ENCODE peak calls at places on chromosomes 12 and 14, in five cellular contexts. One of them, this sample, is unnamed.

GRCh38 chr12:124609041-124609984 is 41.9 kb upstream of the NCOR2 start:
- DNase-seq in neural progenitor cell: no peak
- DNase-seq in MM.1S: peak
- DNase-seq in neuronal stem cell: no peak
- DNase-seq in fibroblast of lung: peak
- DNase-seq in this sample: peak

GRCh38 chr12:39804479-39805241 is 185.1 kb upstream of the ABCD2 start:
- DNase-seq in neural progenitor cell: no peak
- DNase-seq in MM.1S: no peak
- DNase-seq in neuronal stem cell: no peak
- DNase-seq in fibroblast of lung: no peak
- DNase-seq in this sample: no peak

GRCh38 chr14:104223101-104223809 is 84.9 kb downstream of the KIF26A start:
- DNase-seq in neural progenitor cell: no peak
- DNase-seq in MM.1S: no peak
- DNase-seq in neuronal stem cell: no peak
- DNase-seq in fibroblast of lung: no peak
- DNase-seq in this sample: peak

GRCh38 chr12:1499351-1499750 is 95.0 kb downstream of the FBXL14 start:
- DNase-seq in neural progenitor cell: no peak
- DNase-seq in MM.1S: no peak
- DNase-seq in neuronal stem cell: no peak
- DNase-seq in fibroblast of lung: peak
- DNase-seq in this sample: no peak

GRCh38 chr14:95763875-95764274 is 50.0 kb upstream of the TCL1A start:
- DNase-seq in neural progenitor cell: no peak
- DNase-seq in MM.1S: no peak
- DNase-seq in neuronal stem cell: no peak
- DNase-seq in fibroblast of lung: no peak
- DNase-seq in this sample: no peak

GRCh38 chr12:95520825-95521224 is 30.5 kb downstream of the USP44 start:
- DNase-seq in neural progenitor cell: no peak
- DNase-seq in MM.1S: no peak
- DNase-seq in neuronal stem cell: no peak
- DNase-seq in fibroblast of lung: no peak
- DNase-seq in this sample: no peak

GRCh38 chr12:50934371-50934851 is 17.9 kb upstream of the HIGD1C start:
- DNase-seq in neural progenitor cell: no peak
- DNase-seq in MM.1S: no peak
- DNase-seq in neuronal stem cell: no peak
- DNase-seq in fibroblast of lung: no peak
- DNase-seq in this sample: no peak

GRCh38 chr14:23071975-23072539 is 14.7 kb upstream of the CDH24 start:
- DNase-seq in neural progenitor cell: peak
- DNase-seq in MM.1S: no peak
- DNase-seq in neuronal stem cell: no peak
- DNase-seq in fibroblast of lung: no peak
- DNase-seq in this sample: peak

GRCh38 chr12:112447106-112447505 is 28.4 kb downstream of the PTPN11 start:
- DNase-seq in neural progenitor cell: no peak
- DNase-seq in MM.1S: no peak
- DNase-seq in neuronal stem cell: no peak
- DNase-seq in fibroblast of lung: no peak
- DNase-seq in this sample: no peak

GRCh38 chr14:72801381-72801812 is 92.5 kb downstream of the DPF3 start:
- DNase-seq in neural progenitor cell: no peak
- DNase-seq in MM.1S: no peak
- DNase-seq in neuronal stem cell: no peak
- DNase-seq in fibroblast of lung: peak
- DNase-seq in this sample: peak

GRCh38 chr14:87142568-87143211 is 850.3 kb downstream of the GALC start:
- DNase-seq in neural progenitor cell: no peak
- DNase-seq in MM.1S: no peak
- DNase-seq in neuronal stem cell: no peak
- DNase-seq in fibroblast of lung: no peak
- DNase-seq in this sample: no peak

GRCh38 chr12:110737532-110737931 is 5.2 kb downstream of the PPP1CC start:
- DNase-seq in neural progenitor cell: no peak
- DNase-seq in MM.1S: no peak
- DNase-seq in neuronal stem cell: no peak
- DNase-seq in fibroblast of lung: no peak
- DNase-seq in this sample: no peak

GRCh38 chr12:59113831-59114273 is 193.5 kb upstream of the LRIG3 start:
- DNase-seq in neural progenitor cell: peak
- DNase-seq in MM.1S: peak
- DNase-seq in neuronal stem cell: peak
- DNase-seq in fibroblast of lung: peak
- DNase-seq in this sample: peak

GRCh38 chr12:107318554-107318803 is 225.1 kb upstream of the CRY1 start:
- DNase-seq in neural progenitor cell: no peak
- DNase-seq in MM.1S: no peak
- DNase-seq in neuronal stem cell: no peak
- DNase-seq in fibroblast of lung: no peak
- DNase-seq in this sample: no peak

GRCh38 chr12:21248679-21249078 is 86.0 kb downstream of the SLCO1A2 start:
- DNase-seq in neural progenitor cell: no peak
- DNase-seq in MM.1S: peak
- DNase-seq in neuronal stem cell: no peak
- DNase-seq in fibroblast of lung: peak
- DNase-seq in this sample: peak

GRCh38 chr14:23443881-23444280 is 8.4 kb upstream of the MYH7 start:
- DNase-seq in neural progenitor cell: no peak
- DNase-seq in MM.1S: no peak
- DNase-seq in neuronal stem cell: no peak
- DNase-seq in fibroblast of lung: no peak
- DNase-seq in this sample: no peak

GRCh38 chr12:124607681-124608425 is 40.4 kb upstream of the NCOR2 start:
- DNase-seq in neural progenitor cell: no peak
- DNase-seq in MM.1S: no peak
- DNase-seq in neuronal stem cell: no peak
- DNase-seq in fibroblast of lung: peak
- DNase-seq in this sample: no peak

GRCh38 chr14:68215628-68216027 is 396.0 kb downstream of the RAD51B start:
- DNase-seq in neural progenitor cell: no peak
- DNase-seq in MM.1S: no peak
- DNase-seq in neuronal stem cell: no peak
- DNase-seq in fibroblast of lung: no peak
- DNase-seq in this sample: no peak

GRCh38 chr12:130787445-130788410 is 51.3 kb downstream of the STX2 start:
- DNase-seq in neural progenitor cell: peak
- DNase-seq in MM.1S: no peak
- DNase-seq in neuronal stem cell: peak
- DNase-seq in fibroblast of lung: peak
- DNase-seq in this sample: no peak

GRCh38 chr14:100594625-100594951 is 7.4 kb upstream of the BEGAIN start:
- DNase-seq in neural progenitor cell: no peak
- DNase-seq in MM.1S: no peak
- DNase-seq in neuronal stem cell: no peak
- DNase-seq in fibroblast of lung: no peak
- DNase-seq in this sample: no peak

GRCh38 chr12:43292699-43293098 is 259.3 kb downstream of the ADAMTS20 start:
- DNase-seq in neural progenitor cell: no peak
- DNase-seq in MM.1S: no peak
- DNase-seq in neuronal stem cell: no peak
- DNase-seq in fibroblast of lung: peak
- DNase-seq in this sample: no peak

GRCh38 chr12:47407730-47408129 is 298.1 kb downstream of the RPAP3 start:
- DNase-seq in neural progenitor cell: no peak
- DNase-seq in MM.1S: no peak
- DNase-seq in neuronal stem cell: no peak
- DNase-seq in fibroblast of lung: no peak
- DNase-seq in this sample: no peak
- H2AFZ ChIP-seq in neural progenitor cell: no peak
- H2AFZ ChIP-seq in MM.1S: peak
- H2AFZ ChIP-seq in neuronal stem cell: no peak
- H2AFZ ChIP-seq in fibroblast of lung: no peak
- H2AFZ ChIP-seq in this sample: no peak

GRCh38 chr12:121033625-121034349 is 5.3 kb downstream of the OASL start:
- DNase-seq in neural progenitor cell: no peak
- DNase-seq in MM.1S: no peak
- DNase-seq in neuronal stem cell: no peak
- DNase-seq in fibroblast of lung: peak
- DNase-seq in this sample: no peak
- H2AFZ ChIP-seq in neural progenitor cell: no peak
- H2AFZ ChIP-seq in MM.1S: no peak
- H2AFZ ChIP-seq in neuronal stem cell: no peak
- H2AFZ ChIP-seq in fibroblast of lung: no peak
- H2AFZ ChIP-seq in this sample: no peak

GRCh38 chr14:33979613-33980276 is 28.9 kb upstream of the EGLN3 start:
- DNase-seq in neural progenitor cell: no peak
- DNase-seq in MM.1S: no peak
- DNase-seq in neuronal stem cell: no peak
- DNase-seq in fibroblast of lung: no peak
- DNase-seq in this sample: no peak

DNA sequence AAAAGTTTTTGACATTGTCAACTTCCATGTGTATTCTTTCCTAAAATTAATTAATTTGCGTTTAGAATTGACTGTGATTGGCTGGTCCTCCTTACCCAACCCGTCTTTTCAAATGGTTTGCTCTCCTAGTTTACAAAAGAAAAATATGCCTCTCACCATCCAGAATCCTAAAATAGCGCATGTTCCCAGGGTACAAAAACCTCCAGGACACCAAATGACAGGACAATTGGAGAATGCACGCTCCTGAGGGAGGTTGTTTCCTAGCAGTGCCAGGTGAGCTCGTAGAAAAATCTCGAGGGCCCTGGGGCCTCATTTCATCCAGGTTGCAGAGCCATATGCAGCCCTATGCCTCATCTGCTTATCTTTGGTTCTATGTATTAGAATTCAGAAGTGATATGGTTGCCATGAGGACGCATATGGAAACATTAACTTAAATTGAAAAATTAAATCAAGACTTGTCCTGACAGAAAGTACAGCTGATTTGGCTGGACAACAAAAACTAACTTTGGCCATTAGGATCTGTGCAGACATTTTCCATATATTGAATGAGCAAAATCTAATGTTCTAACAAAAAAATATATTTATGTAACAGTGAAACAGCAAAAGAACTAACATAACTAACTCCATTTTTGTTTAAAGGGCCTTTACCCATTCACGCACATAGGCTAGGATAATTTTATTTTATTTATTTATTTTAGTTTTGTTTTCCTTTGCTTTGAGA is 28.2 kb upstream of the EGLN3 start:
- DNase-seq in neural progenitor cell: peak
- DNase-seq in MM.1S: no peak
- DNase-seq in neuronal stem cell: no peak
- DNase-seq in fibroblast of lung: no peak
- DNase-seq in this sample: no peak
- H2AFZ ChIP-seq in neural progenitor cell: no peak
- H2AFZ ChIP-seq in MM.1S: no peak
- H2AFZ ChIP-seq in neuronal stem cell: no peak
- H2AFZ ChIP-seq in fibroblast of lung: no peak
- H2AFZ ChIP-seq in this sample: no peak

DNA sequence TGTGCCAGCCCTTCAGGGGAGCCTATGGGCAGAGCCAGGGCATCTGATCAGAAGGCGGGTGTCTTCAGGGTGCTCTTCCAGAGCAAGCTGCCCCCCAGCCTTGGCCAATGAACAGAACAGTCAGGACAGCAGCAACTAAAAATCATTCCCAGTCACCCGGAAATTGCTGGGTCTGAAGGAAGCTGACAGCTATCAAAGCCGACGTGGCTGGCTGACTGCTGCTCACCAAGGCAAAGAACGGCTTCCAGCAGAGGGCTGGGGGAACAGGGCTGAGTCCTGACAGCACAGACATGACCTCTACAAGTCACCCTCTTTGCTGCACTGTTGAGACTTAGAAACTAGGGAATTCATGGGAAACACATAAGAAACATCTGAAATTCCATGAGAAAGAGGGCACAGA is 365.4 kb downstream of the SEC23A start:
- DNase-seq in neural progenitor cell: no peak
- DNase-seq in MM.1S: no peak
- DNase-seq in neuronal stem cell: no peak
- DNase-seq in fibroblast of lung: no peak
- DNase-seq in this sample: no peak
- H2AFZ ChIP-seq in neural progenitor cell: no peak
- H2AFZ ChIP-seq in MM.1S: no peak
- H2AFZ ChIP-seq in neuronal stem cell: peak
- H2AFZ ChIP-seq in fibroblast of lung: no peak
- H2AFZ ChIP-seq in this sample: no peak

DNA sequence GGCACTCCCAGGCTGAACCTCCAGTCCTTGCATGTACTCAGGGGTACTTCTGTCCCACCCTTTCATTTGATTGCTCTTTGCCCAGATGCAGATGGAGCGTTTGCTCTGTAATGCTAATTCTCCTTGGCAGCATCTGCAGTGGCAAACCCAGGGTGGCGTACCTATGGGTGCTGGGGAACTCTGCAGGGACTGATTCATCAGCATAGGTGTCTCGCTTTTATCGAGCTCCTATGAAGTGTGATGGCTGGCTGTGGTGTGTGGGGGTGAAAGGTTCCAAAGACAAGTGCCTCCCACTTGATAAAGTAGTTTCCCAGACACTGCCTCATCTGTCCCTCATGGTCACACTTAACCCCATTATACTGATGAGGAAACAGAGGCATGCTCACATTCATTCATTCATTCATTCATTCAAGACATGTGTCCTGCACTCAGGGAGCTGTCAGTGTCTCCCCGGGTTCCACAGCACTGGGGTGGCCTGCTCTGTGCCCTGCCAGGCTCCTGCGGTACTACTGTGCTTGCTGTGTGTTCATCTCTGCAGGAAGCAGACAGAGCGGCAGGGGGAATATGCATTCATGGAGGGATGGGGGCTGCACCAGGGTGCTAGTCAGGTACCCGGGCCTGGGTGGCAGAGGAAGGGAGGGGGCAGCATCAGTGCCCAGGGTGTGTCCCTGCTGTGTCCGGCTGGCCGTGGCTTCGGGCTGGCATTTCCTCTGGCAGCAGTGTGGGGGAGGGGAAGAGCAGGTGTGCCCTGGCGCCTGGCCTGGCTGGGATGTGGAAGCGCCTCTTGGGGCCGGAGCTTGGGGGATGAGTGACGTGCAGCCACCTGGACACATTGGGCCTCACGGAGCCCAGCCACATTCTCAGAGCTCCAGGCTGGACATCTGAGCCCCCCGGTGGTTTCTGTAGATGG is 110.9 kb downstream of the TSPAN9 start:
- DNase-seq in neural progenitor cell: no peak
- DNase-seq in MM.1S: no peak
- DNase-seq in neuronal stem cell: no peak
- DNase-seq in fibroblast of lung: no peak
- DNase-seq in this sample: no peak
- H2AFZ ChIP-seq in neural progenitor cell: no peak
- H2AFZ ChIP-seq in MM.1S: no peak
- H2AFZ ChIP-seq in neuronal stem cell: no peak
- H2AFZ ChIP-seq in fibroblast of lung: no peak
- H2AFZ ChIP-seq in this sample: no peak

GRCh38 chr14:51488569-51489220 is 163.0 kb upstream of the FRMD6 start:
- DNase-seq in neural progenitor cell: no peak
- DNase-seq in MM.1S: no peak
- DNase-seq in neuronal stem cell: no peak
- DNase-seq in fibroblast of lung: no peak
- DNase-seq in this sample: no peak
- H2AFZ ChIP-seq in neural progenitor cell: no peak
- H2AFZ ChIP-seq in MM.1S: no peak
- H2AFZ ChIP-seq in neuronal stem cell: no peak
- H2AFZ ChIP-seq in fibroblast of lung: no peak
- H2AFZ ChIP-seq in this sample: no peak